ENCODE peak calls at places on chromosomes 4 and X, in seven cellular contexts. C is breast epithelium, F is PC-9, H is fibroblast of lung, N is tibial artery, W is A673, Z is OCI-LY7. X is an unnamed sample.

GRCh38 chrX:131821945-131822622 is 201.0 kb upstream of the STK26 start:
- DNase-seq in W (peak), F (no peak), H (no peak), Z (no peak), C (peak), N (no peak), X (no peak)

GRCh38 chrX:24204331-24204730 is 54.8 kb downstream of the ZFX start:
- DNase-seq in N (no peak), F (no peak), C (no peak), Z (no peak), H (no peak), W (no peak), X (no peak)

GRCh38 chr4:141636771-141637460 is 533 bp downstream of the IL15 start:
- DNase-seq in C (peak), F (peak), H (peak), W (peak), N (peak), Z (no peak), X (peak)

GRCh38 chr4:25951390-25951952 is 37.5 kb downstream of the SMIM20 start:
- DNase-seq in C (no peak), Z (no peak), H (no peak), N (no peak), W (no peak), F (no peak), X (no peak)

GRCh38 chr4:160819791-160820190 is 1344.0 kb downstream of the FSTL5 start:
- DNase-seq in W (no peak), H (no peak), C (no peak), Z (no peak), N (no peak), F (no peak), X (no peak)

GRCh38 chr4:55359397-55359916 is 13.4 kb downstream of the SRD5A3 start:
- DNase-seq in H (no peak), N (peak), F (no peak), Z (no peak), W (no peak), C (no peak), X (no peak)

GRCh38 chrX:68697465-68698125 is 50.1 kb downstream of the STARD8 start:
- DNase-seq in Z (no peak), F (no peak), H (no peak), C (no peak), N (no peak), W (no peak), X (no peak)

GRCh38 chr4:123352240-123352945 is 44.2 kb upstream of the SPRY1 start:
- DNase-seq in Z (peak), N (no peak), F (no peak), W (peak), C (peak), H (peak), X (peak)

GRCh38 chr4:53313510-53313909 is 52.4 kb downstream of the SCFD2 start:
- DNase-seq in H (peak), N (no peak), Z (peak), C (no peak), F (no peak), W (peak), X (no peak)

GRCh38 chr4:35734381-35735098 is 509.8 kb downstream of the ARAP2 start:
- DNase-seq in N (no peak), C (no peak), W (no peak), F (no peak), H (no peak), Z (no peak), X (no peak)

GRCh38 chr4:81470456-81471327 is 1.0 kb downstream of the RASGEF1B start:
- DNase-seq in Z (peak), N (peak), W (peak), H (no peak), F (peak), C (peak), X (no peak)

GRCh38 chr4:42519803-42520417 is 122.6 kb downstream of the SHISA3 start:
- DNase-seq in Z (peak), W (peak), C (no peak), H (peak), N (peak), F (peak), X (no peak)

GRCh38 chr4:3530663-3531254 is 1.5 kb downstream of the LRPAP1 start:
- DNase-seq in C (no peak), Z (no peak), F (no peak), W (no peak), H (no peak), N (no peak), X (no peak)

GRCh38 chr4:72323227-72323626 is 245.8 kb downstream of the ADAMTS3 start:
- DNase-seq in Z (no peak), C (no peak), N (no peak), W (no peak), H (no peak), F (no peak), X (no peak)

GRCh38 chr4:6802050-6802449 is 19.5 kb downstream of the KIAA0232 start:
- DNase-seq in N (no peak), F (no peak), Z (no peak), W (no peak), C (no peak), H (no peak), X (no peak)

GRCh38 chr4:160026720-160027119 is 923.8 kb downstream of the RAPGEF2 start:
- DNase-seq in F (peak), W (peak), N (no peak), H (no peak), Z (no peak), C (no peak), X (peak)

GRCh38 chrX:65587616-65588526 is 53.3 kb upstream of the LAS1L start:
- DNase-seq in C (peak), W (peak), N (peak), F (peak), H (peak), Z (no peak), X (no peak)

GRCh38 chr4:158253350-158253980 is 43.2 kb downstream of the TMEM144 start:
- DNase-seq in H (peak), N (peak), C (peak), W (peak), Z (peak), F (peak), X (no peak)

GRCh38 chr4:166065324-166065723 is 192.3 kb downstream of the TLL1 start:
- DNase-seq in N (no peak), H (no peak), W (no peak), C (no peak), F (peak), Z (no peak), X (no peak)

GRCh38 chrX:106802063-106802387 is 448 bp upstream of the TBC1D8B start:
- DNase-seq in N (no peak), W (no peak), Z (no peak), H (no peak), F (peak), C (no peak), X (no peak)

GRCh38 chr4:56315041-56315440 is 72.2 kb downstream of the AASDH start:
- DNase-seq in H (no peak), W (no peak), N (no peak), C (no peak), Z (no peak), F (no peak), X (no peak)

GRCh38 chr4:25948051-25948450 is 34.0 kb downstream of the SMIM20 start:
- DNase-seq in F (no peak), N (no peak), C (no peak), W (no peak), Z (no peak), H (no peak), X (no peak)

GRCh38 chrX:155632424-155633100 is 19.8 kb upstream of the TMLHE start:
- DNase-seq in C (no peak), Z (no peak), W (no peak), N (no peak), H (peak), F (no peak), X (no peak)

GRCh38 chr4:26220704-26221103 is 100.1 kb upstream of the RBPJ start:
- DNase-seq in H (peak), F (peak), N (no peak), W (no peak), Z (no peak), C (no peak), X (no peak)

GRCh38 chrX:8504451-8504850 is 39.8 kb downstream of the VCX3B start:
- DNase-seq in C (no peak), H (peak), Z (no peak), N (no peak), F (peak), W (no peak), X (peak)

GRCh38 chrX:53795583-53795982 is 109.1 kb upstream of the HUWE1 start:
- DNase-seq in F (no peak), N (no peak), Z (no peak), H (peak), W (no peak), C (no peak), X (no peak)

GRCh38 chr4:39469429-39470077 is 10.7 kb downstream of the LIAS start:
- DNase-seq in N (peak), C (no peak), H (peak), F (peak), W (peak), Z (peak), X (no peak)

GRCh38 chrX:139831689-139832456 is 101.0 kb downstream of the ATP11C start:
- DNase-seq in W (peak), C (no peak), F (no peak), H (peak), N (peak), Z (no peak), X (no peak)

GRCh38 chr4:53702334-53703266 is 111.3 kb upstream of the LNX1 start:
- DNase-seq in F (peak), N (peak), H (peak), Z (peak), W (peak), C (peak), X (no peak)

GRCh38 chr4:15003891-15004700 is 1.8 kb downstream of the CPEB2 start:
- DNase-seq in C (peak), H (no peak), Z (peak), N (peak), F (peak), W (peak), X (no peak)

GRCh38 chrX:155071694-155072215 is 447 bp downstream of the BRCC3 start:
- DNase-seq in H (no peak), C (no peak), N (no peak), Z (peak), F (no peak), W (peak), X (no peak)

GRCh38 chr4:60617731-60618130 is 582.4 kb upstream of the ADGRL3 start:
- DNase-seq in F (no peak), H (no peak), C (no peak), Z (no peak), N (no peak), W (no peak), X (no peak)

DNA sequence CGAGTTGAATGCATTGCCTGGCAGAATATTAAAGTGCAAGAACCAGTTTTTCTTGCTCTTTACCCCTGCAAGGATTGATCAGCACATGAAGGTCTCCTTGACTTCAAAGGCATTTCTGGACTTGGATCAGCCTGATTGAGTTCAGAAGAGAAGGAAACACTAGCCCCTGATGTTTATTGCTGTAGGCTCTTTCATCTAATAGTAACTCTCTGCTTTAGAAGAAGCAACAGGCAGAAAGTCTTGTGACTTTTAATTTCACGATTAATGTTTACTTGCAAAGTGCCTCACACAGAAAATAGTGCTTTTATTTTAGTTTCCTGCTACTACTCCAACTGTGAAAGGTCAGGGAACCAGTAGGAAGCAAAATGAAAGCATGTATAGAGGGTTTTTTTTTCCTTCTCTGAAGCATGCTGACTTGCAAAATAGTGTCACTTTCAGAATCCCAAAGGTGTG is 69.1 kb downstream of the PCDH7 start:
- DNase-seq in H (no peak), F (peak), N (no peak), C (no peak), W (no peak), Z (no peak), X (no peak)
- H3K27ac ChIP-seq in H (no peak), F (peak), N (no peak), C (no peak), W (no peak), Z (no peak), X (no peak)

DNA sequence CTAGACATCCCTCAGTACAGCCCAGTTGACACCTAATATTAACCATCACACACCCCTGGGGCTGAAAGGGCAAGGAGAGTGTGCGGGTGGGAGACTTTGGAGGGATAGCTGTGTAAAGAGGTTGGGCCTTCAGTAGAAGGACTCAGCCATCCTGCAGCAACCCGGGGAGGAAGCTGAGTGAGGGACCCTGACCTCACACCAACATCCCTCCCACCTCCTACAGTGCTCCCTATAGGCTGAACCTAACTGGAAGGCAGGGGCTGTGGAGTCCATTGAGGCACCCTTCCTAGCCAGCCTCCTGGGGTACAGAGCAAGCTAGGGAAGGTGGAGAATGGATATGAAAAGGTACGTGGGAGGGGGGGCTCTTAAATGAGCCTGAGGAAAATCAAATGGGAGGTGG is 276.3 kb downstream of the PTTG2 start:
- DNase-seq in C (no peak), W (no peak), N (no peak), Z (no peak), H (no peak), F (no peak), X (no peak)
- H3K27ac ChIP-seq in C (no peak), W (no peak), N (no peak), Z (no peak), H (no peak), F (peak), X (peak)

GRCh38 chrX:74923942-74924448 is 1.3 kb downstream of the NEXMIF start:
- DNase-seq in N (no peak), W (peak), Z (no peak), H (peak), F (no peak), C (no peak), X (no peak)
- H3K27ac ChIP-seq in N (peak), W (no peak), Z (no peak), H (no peak), F (no peak), C (peak), X (no peak)

GRCh38 chr4:99735822-99736221 is 78.2 kb upstream of the C4orf54 start:
- DNase-seq in C (no peak), Z (no peak), W (no peak), H (no peak), N (no peak), F (no peak), X (no peak)
- H3K27ac ChIP-seq in C (no peak), Z (no peak), W (no peak), H (no peak), N (no peak), F (no peak), X (no peak)

GRCh38 chr4:1592179-1593037 is 91.7 kb downstream of the FAM53A start:
- DNase-seq in Z (no peak), N (no peak), W (no peak), C (no peak), F (no peak), H (no peak), X (no peak)
- H3K27ac ChIP-seq in Z (no peak), N (no peak), W (no peak), C (no peak), F (no peak), H (no peak), X (no peak)

GRCh38 chr4:763191-763810 is 57.7 kb downstream of the PCGF3 start:
- DNase-seq in C (no peak), F (no peak), N (no peak), H (no peak), Z (no peak), W (no peak), X (no peak)

GRCh38 chr4:764405-765169 is 59.0 kb downstream of the PCGF3 start:
- DNase-seq in Z (no peak), C (no peak), F (no peak), H (no peak), W (no peak), N (no peak), X (no peak)

GRCh38 chr4:762211-763190 is 56.9 kb downstream of the PCGF3 start:
- DNase-seq in H (no peak), Z (peak), C (no peak), N (no peak), F (no peak), W (peak), X (no peak)

GRCh38 chr4:761739-762138 is 56.1 kb downstream of the PCGF3 start:
- DNase-seq in F (no peak), C (no peak), N (no peak), H (no peak), W (no peak), Z (no peak), X (no peak)

GRCh38 chr4:763922-764321 is 58.3 kb downstream of the PCGF3 start:
- DNase-seq in W (no peak), F (no peak), Z (no peak), N (no peak), C (no peak), H (no peak), X (no peak)
- H3K27ac ChIP-seq in W (no peak), F (no peak), Z (no peak), N (no peak), C (no peak), H (no peak), X (no peak)

DNA sequence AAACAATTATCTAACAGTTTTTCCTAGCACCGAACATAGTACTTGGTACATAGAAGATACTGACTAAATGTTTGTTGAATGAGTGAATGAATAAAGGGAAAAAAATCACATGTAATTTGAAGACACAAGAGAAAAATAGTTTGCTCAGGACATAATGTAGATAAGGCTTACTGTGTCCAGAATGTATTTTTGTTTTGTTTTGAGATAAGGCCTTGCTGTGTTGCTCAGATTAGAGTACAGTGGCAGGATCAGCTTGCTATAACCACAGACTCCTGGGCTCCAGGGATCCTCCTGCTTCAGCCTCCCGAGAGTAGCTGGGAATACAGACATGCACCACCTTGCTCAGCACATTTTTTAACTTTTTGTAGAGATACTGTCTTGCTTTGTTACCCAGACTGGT is 6.5 kb downstream of the FAM199X start:
- DNase-seq in H (no peak), C (no peak), Z (no peak), F (no peak), N (no peak), W (no peak), X (no peak)
- H3K27ac ChIP-seq in H (no peak), C (peak), Z (no peak), F (no peak), N (no peak), W (no peak), X (no peak)

GRCh38 chr4:8209997-8210396 is 10.9 kb downstream of the SH3TC1 start:
- DNase-seq in C (no peak), H (no peak), F (no peak), W (no peak), Z (no peak), N (no peak), X (no peak)
- H3K27ac ChIP-seq in C (no peak), H (no peak), F (no peak), W (no peak), Z (no peak), N (no peak), X (no peak)

GRCh38 chr4:69936566-69936965 is 5.7 kb downstream of the CSN1S1 start:
- DNase-seq in F (no peak), W (no peak), H (peak), C (no peak), Z (no peak), N (no peak), X (no peak)

GRCh38 chr4:69934150-69934549 is 3.3 kb downstream of the CSN1S1 start:
- DNase-seq in W (no peak), N (no peak), Z (no peak), C (no peak), F (no peak), H (no peak), X (no peak)

DNA sequence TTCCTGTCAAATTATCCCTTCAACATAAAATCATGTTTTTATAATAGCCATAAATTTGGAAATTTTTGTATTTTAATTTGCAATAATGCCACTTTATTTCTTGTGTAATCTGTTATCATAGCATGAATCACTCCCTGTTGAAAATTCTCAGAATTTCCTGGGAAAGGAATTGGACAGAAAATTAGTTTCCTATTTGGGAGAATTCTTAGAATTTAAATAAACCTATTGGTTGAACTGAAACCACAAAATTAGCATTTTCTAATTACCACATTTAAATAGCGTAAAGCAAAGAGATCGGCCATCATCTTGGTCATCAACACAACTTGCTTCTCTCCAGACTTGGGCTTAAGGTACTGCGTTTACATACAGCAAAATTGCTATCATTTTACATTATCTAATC is at the start of gene CSN1S1:
- DNase-seq in H (no peak), W (no peak), Z (no peak), N (no peak), C (no peak), F (no peak), X (no peak)
- H3K27ac ChIP-seq in H (no peak), W (no peak), Z (no peak), N (no peak), C (no peak), F (no peak), X (no peak)

GRCh38 chrX:153463031-153463430 is 7.3 kb downstream of the HAUS7 start:
- DNase-seq in H (no peak), C (no peak), F (no peak), W (no peak), N (no peak), Z (no peak), X (no peak)
- H3K27ac ChIP-seq in H (no peak), C (no peak), F (no peak), W (no peak), N (no peak), Z (no peak), X (no peak)

X was measured in epithelial cell of prostate.